ENCODE peak calls at places on chromosomes 4 and X, in ten cellular contexts. W is fibroblast of lung, D is uterus, G is sigmoid colon, T is ascending aorta, N is right lobe of liver, O is tibial artery, S is suprapubic skin, B is transverse colon, P is ovary. E is an unnamed sample.

GRCh38 chrX:20461576-20461975 is 194.9 kb upstream of the RPS6KA3 start:
- DNase-seq in W (no peak), D (no peak), G (no peak), T (no peak), N (no peak), O (no peak), S (no peak), B (no peak), P (no peak), E (no peak)

GRCh38 chrX:147853701-147854100 is 58.0 kb upstream of the FMR1 start:
- DNase-seq in W (no peak), D (no peak), G (no peak), T (no peak), N (no peak), O (no peak), S (no peak), B (no peak), P (no peak), E (no peak)

GRCh38 chr4:138501614-138502013 is 259.5 kb upstream of the SLC7A11 start:
- DNase-seq in W (no peak), D (no peak), G (no peak), T (no peak), N (no peak), O (no peak), S (no peak), B (no peak), P (no peak), E (no peak)

GRCh38 chr4:142226014-142226413 is 589.6 kb downstream of the IL15 start:
- DNase-seq in W (no peak), D (no peak), G (no peak), T (no peak), N (no peak), O (no peak), S (no peak), B (no peak), P (no peak), E (no peak)

GRCh38 chrX:78540171-78540570 is 119.0 kb downstream of the RTL3 start:
- DNase-seq in W (no peak), D (no peak), G (no peak), T (no peak), N (no peak), O (no peak), S (no peak), B (no peak), P (no peak), E (no peak)

GRCh38 chr4:11769425-11769824 is 340.7 kb upstream of the HS3ST1 start:
- DNase-seq in W (peak; percentile 72), D (peak; percentile 19), G (no peak), T (no peak), N (no peak), O (no peak), S (no peak), B (no peak), P (peak; percentile 66), E (no peak)

GRCh38 chrX:70444326-70445196 is at the start of gene DLG3:
- DNase-seq in W (peak; percentile 44), D (no peak), G (no peak), T (no peak), N (no peak), O (no peak), S (no peak), B (no peak), P (no peak), E (no peak)

GRCh38 chr4:189940178-189941004 is at the start of gene FRG1:
- DNase-seq in W (peak; percentile 96), D (peak; percentile 93), G (peak; percentile 97), T (peak; percentile 97), N (peak; percentile 97), O (peak; percentile 97), S (peak; percentile 96), B (peak; percentile 97), P (peak; percentile 98), E (peak; percentile 95)

GRCh38 chrX:41862562-41863184 is 60.7 kb downstream of the CASK start:
- DNase-seq in W (no peak), D (no peak), G (no peak), T (no peak), N (no peak), O (no peak), S (no peak), B (no peak), P (no peak), E (no peak)

GRCh38 chr4:124940387-124940786 is 227.9 kb upstream of the ANKRD50 start:
- DNase-seq in W (peak; percentile 97), D (no peak), G (no peak), T (no peak), N (no peak), O (no peak), S (no peak), B (no peak), P (no peak), E (no peak)

GRCh38 chr4:133624744-133625143 is 475.6 kb downstream of the PCDH10 start:
- DNase-seq in W (no peak), D (no peak), G (no peak), T (no peak), N (no peak), O (no peak), S (no peak), B (no peak), P (no peak), E (no peak)

GRCh38 chrX:142089193-142089592 is 115.9 kb downstream of the MAGEC2 start:
- DNase-seq in W (peak; percentile 48), D (no peak), G (no peak), T (no peak), N (no peak), O (no peak), S (no peak), B (no peak), P (no peak), E (no peak)

GRCh38 chrX:154059231-154059630 is 38.3 kb downstream of the MECP2 start:
- DNase-seq in W (no peak), D (no peak), G (peak; percentile 5), T (no peak), N (no peak), O (no peak), S (no peak), B (no peak), P (no peak), E (no peak)

GRCh38 chr4:2537011-2537830 is 774 bp downstream of the FAM193A start:
- DNase-seq in W (peak; percentile 35), D (peak; percentile 29), G (peak; percentile 71), T (peak; percentile 71), N (peak; percentile 67), O (peak; percentile 71), S (no peak), B (peak; percentile 50), P (peak; percentile 70), E (peak; percentile 58)

GRCh38 chrX:15335135-15336022 is at the start of gene PIGA:
- DNase-seq in W (peak; percentile 96), D (peak; percentile 95), G (peak; percentile 98), T (peak; percentile 98), N (peak; percentile 95), O (peak; percentile 97), S (peak; percentile 96), B (peak; percentile 95), P (peak; percentile 92), E (peak; percentile 94)
- H3K27ac ChIP-seq in W (peak within 1 kb of the TSS; percentile 95), D (peak within 1 kb of the TSS; percentile 89), G (peak within 1 kb of the TSS; percentile 82), T (peak within 1 kb of the TSS; percentile 77), N (peak within 1 kb of the TSS; percentile 88), O (peak within 1 kb of the TSS; percentile 89), S (peak within 1 kb of the TSS; percentile 89), B (peak within 1 kb of the TSS; percentile 85), P (peak within 1 kb of the TSS; percentile 52), E (peak within 1 kb of the TSS; percentile 70)

GRCh38 chr4:67371563-67371962 is 173.7 kb downstream of the CENPC start:
- DNase-seq in W (no peak), D (no peak), G (no peak), T (no peak), N (no peak), O (no peak), S (no peak), B (no peak), P (no peak), E (no peak)
- TF ChIP-seq CTCF in W (no peak), D (no peak), G (no peak), T (no peak), N (no peak), O (no peak), S (no peak), B (no peak), P (no peak), E (no peak)

DNA sequence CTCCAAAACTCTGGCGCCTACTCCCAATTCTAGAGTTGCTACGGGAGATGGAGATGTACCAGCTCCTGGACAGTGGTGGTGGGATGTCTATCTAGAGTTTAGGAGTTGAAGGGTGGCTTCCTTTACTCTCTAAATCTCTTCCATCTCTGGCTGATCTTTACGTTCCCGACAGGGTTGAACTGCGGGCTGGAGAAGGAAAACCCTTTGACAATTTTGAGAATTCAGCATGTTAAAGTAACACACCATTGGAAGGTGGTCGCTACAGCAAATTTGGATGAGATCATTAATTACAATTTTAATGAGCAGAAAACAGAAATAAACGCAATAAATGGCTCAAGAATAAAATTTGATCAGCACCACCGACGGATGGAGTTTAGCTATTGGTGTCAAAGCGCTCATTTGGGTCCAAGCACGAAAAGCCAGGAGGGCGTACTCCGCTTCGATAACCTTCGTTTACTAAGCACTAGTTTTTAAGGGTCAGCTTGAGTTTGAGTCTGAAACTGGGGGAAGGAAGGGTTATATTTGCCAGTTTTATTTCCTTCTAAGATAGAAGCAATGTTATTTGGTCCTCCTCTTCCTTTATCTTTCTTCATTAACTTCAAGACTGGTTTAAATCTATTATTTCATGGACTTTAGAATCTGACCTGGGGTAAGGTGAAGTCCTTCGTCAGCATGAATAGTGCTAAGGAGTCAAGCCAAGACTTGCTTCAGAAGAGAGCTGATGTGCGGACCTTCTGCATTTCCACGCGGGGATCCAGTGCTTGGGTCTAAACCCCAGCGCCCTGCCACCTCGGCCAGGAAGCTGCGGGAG is 1.5 kb upstream of the NKX6-1 start:
- DNase-seq in W (no peak), D (no peak), G (no peak), T (no peak), N (no peak), O (no peak), S (no peak), B (no peak), P (no peak), E (no peak)
- H3K27ac ChIP-seq in W (no peak overlapping the region), D (no peak overlapping the region), G (no peak overlapping the region), T (no peak overlapping the region), N (no peak overlapping the region), O (no peak overlapping the region), S (no peak overlapping the region), B (no peak overlapping the region), P (no peak overlapping the region), E (no peak overlapping the region)

DNA sequence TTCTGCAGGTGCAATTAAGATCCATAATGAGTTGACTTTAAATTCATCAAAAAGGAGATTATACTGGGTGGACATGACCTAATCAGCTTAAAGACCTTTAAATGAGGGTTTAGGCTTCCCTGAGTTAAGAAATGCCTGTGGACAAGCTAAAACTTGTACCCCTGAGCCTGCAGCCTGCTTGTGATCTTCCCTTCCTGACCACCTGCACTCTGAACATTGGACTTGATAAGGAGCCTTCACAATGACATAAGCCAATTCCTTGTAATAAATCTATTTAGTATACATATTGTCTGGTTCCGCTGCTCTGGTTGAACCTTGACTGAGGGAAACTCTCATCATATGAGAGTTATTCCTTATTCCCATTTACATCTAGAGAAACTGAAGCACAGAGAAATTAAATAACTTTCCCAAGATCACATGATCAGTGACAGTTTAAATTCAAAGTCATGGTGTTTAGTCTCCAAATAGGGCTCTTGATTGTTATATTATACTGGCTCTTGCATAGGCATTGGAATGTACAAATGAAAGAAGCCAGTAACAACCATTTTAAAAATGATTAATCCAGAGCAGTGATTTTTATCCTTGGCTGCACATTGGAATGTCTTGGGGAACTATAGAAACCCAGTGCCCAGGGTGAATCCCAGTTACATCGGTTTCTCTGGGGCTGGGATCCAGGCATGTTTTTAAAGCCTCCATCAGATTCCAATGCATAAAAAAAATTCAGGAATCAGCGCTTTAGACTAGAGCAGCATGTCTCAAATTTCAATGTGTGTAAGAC is 136.1 kb downstream of the MSL3 start:
- DNase-seq in W (no peak), D (no peak), G (no peak), T (no peak), N (no peak), O (no peak), S (no peak), B (no peak), P (no peak), E (no peak)
- TF ChIP-seq CTCF in W (no peak), D (no peak), G (no peak), T (no peak), N (no peak), O (no peak), S (no peak), B (no peak), P (no peak), E (no peak)